ENCODE peak calls at places on chromosomes 1 and 21, in seven cellular contexts. One of them, this sample, is unnamed.

GRCh38 chr1:57163332-57163731 is 197.5 kb upstream of the C8B start:
- DNase-seq in ovary: no peak
- DNase-seq in naive thymus-derived CD4-positive, alpha-beta T cell: no peak
- DNase-seq in GM23338: no peak
- DNase-seq in dorsolateral prefrontal cortex: no peak
- DNase-seq in H9: no peak
- DNase-seq in brain microvascular endothelial cell: no peak
- DNase-seq in this sample: peak

GRCh38 chr1:156836041-156836654 is 19.5 kb upstream of the SH2D2A start:
- DNase-seq in brain microvascular endothelial cell: no peak
- DNase-seq in naive thymus-derived CD4-positive, alpha-beta T cell: no peak
- DNase-seq in GM23338: no peak
- DNase-seq in ovary: no peak
- DNase-seq in dorsolateral prefrontal cortex: no peak
- DNase-seq in H9: no peak
- DNase-seq in this sample: no peak

GRCh38 chr1:26028490-26028980 is 7.0 kb downstream of the EXTL1 start:
- DNase-seq in ovary: no peak
- DNase-seq in naive thymus-derived CD4-positive, alpha-beta T cell: no peak
- DNase-seq in dorsolateral prefrontal cortex: no peak
- DNase-seq in H9: no peak
- DNase-seq in GM23338: no peak
- DNase-seq in brain microvascular endothelial cell: no peak
- DNase-seq in this sample: no peak

GRCh38 chr1:90730247-90731022 is 13.3 kb upstream of the BARHL2 start:
- DNase-seq in H9: peak
- DNase-seq in ovary: no peak
- DNase-seq in dorsolateral prefrontal cortex: no peak
- DNase-seq in brain microvascular endothelial cell: no peak
- DNase-seq in naive thymus-derived CD4-positive, alpha-beta T cell: no peak
- DNase-seq in GM23338: peak
- DNase-seq in this sample: no peak

GRCh38 chr1:158830904-158831507 is at the start of gene MNDA:
- DNase-seq in ovary: no peak
- DNase-seq in GM23338: no peak
- DNase-seq in brain microvascular endothelial cell: no peak
- DNase-seq in naive thymus-derived CD4-positive, alpha-beta T cell: no peak
- DNase-seq in H9: no peak
- DNase-seq in dorsolateral prefrontal cortex: no peak
- DNase-seq in this sample: no peak

GRCh38 chr21:34147835-34148804 is 74.7 kb downstream of the MRPS6 start:
- DNase-seq in H9: no peak
- DNase-seq in GM23338: no peak
- DNase-seq in brain microvascular endothelial cell: peak
- DNase-seq in ovary: no peak
- DNase-seq in naive thymus-derived CD4-positive, alpha-beta T cell: no peak
- DNase-seq in dorsolateral prefrontal cortex: no peak
- DNase-seq in this sample: no peak

GRCh38 chr21:16302851-16303282 is 573.1 kb downstream of the USP25 start:
- DNase-seq in dorsolateral prefrontal cortex: no peak
- DNase-seq in ovary: peak
- DNase-seq in brain microvascular endothelial cell: peak
- DNase-seq in H9: no peak
- DNase-seq in GM23338: no peak
- DNase-seq in naive thymus-derived CD4-positive, alpha-beta T cell: no peak
- DNase-seq in this sample: peak

GRCh38 chr1:6464514-6464836 is 1.5 kb downstream of the TNFRSF25 start:
- DNase-seq in H9: no peak
- DNase-seq in ovary: no peak
- DNase-seq in GM23338: no peak
- DNase-seq in dorsolateral prefrontal cortex: peak
- DNase-seq in naive thymus-derived CD4-positive, alpha-beta T cell: no peak
- DNase-seq in brain microvascular endothelial cell: no peak
- DNase-seq in this sample: no peak

GRCh38 chr1:11623702-11624101 is 30.5 kb downstream of the FBXO2 start:
- DNase-seq in brain microvascular endothelial cell: no peak
- DNase-seq in GM23338: no peak
- DNase-seq in dorsolateral prefrontal cortex: no peak
- DNase-seq in H9: no peak
- DNase-seq in naive thymus-derived CD4-positive, alpha-beta T cell: no peak
- DNase-seq in ovary: no peak
- DNase-seq in this sample: no peak

GRCh38 chr21:34511154-34511553 is 856 bp downstream of the KCNE1 start:
- DNase-seq in dorsolateral prefrontal cortex: no peak
- DNase-seq in GM23338: no peak
- DNase-seq in H9: no peak
- DNase-seq in ovary: no peak
- DNase-seq in brain microvascular endothelial cell: no peak
- DNase-seq in naive thymus-derived CD4-positive, alpha-beta T cell: no peak
- DNase-seq in this sample: no peak

GRCh38 chr1:111505641-111506119 is 2.2 kb upstream of the ADORA3 start:
- DNase-seq in ovary: no peak
- DNase-seq in H9: no peak
- DNase-seq in GM23338: no peak
- DNase-seq in naive thymus-derived CD4-positive, alpha-beta T cell: no peak
- DNase-seq in brain microvascular endothelial cell: no peak
- DNase-seq in dorsolateral prefrontal cortex: no peak
- DNase-seq in this sample: no peak

GRCh38 chr1:53135735-53136114 is 6.7 kb downstream of the SLC1A7 start:
- DNase-seq in naive thymus-derived CD4-positive, alpha-beta T cell: no peak
- DNase-seq in brain microvascular endothelial cell: peak
- DNase-seq in GM23338: no peak
- DNase-seq in dorsolateral prefrontal cortex: no peak
- DNase-seq in ovary: no peak
- DNase-seq in H9: no peak
- DNase-seq in this sample: no peak

GRCh38 chr1:227315500-227316346 is 2.6 kb downstream of the CDC42BPA start:
- DNase-seq in ovary: peak
- DNase-seq in GM23338: peak
- DNase-seq in brain microvascular endothelial cell: peak
- DNase-seq in H9: no peak
- DNase-seq in dorsolateral prefrontal cortex: no peak
- DNase-seq in naive thymus-derived CD4-positive, alpha-beta T cell: no peak
- DNase-seq in this sample: no peak

GRCh38 chr1:240737761-240738265 is 125.9 kb upstream of the GREM2 start:
- DNase-seq in H9: no peak
- DNase-seq in naive thymus-derived CD4-positive, alpha-beta T cell: no peak
- DNase-seq in ovary: no peak
- DNase-seq in brain microvascular endothelial cell: no peak
- DNase-seq in dorsolateral prefrontal cortex: no peak
- DNase-seq in GM23338: no peak
- DNase-seq in this sample: no peak

GRCh38 chr1:53080041-53080440 is 18.0 kb downstream of the PODN start:
- DNase-seq in ovary: peak
- DNase-seq in brain microvascular endothelial cell: no peak
- DNase-seq in dorsolateral prefrontal cortex: no peak
- DNase-seq in GM23338: no peak
- DNase-seq in naive thymus-derived CD4-positive, alpha-beta T cell: no peak
- DNase-seq in H9: no peak
- DNase-seq in this sample: no peak

GRCh38 chr1:228852511-228853088 is 117.3 kb downstream of the RHOU start:
- DNase-seq in GM23338: no peak
- DNase-seq in H9: peak
- DNase-seq in dorsolateral prefrontal cortex: no peak
- DNase-seq in ovary: no peak
- DNase-seq in brain microvascular endothelial cell: no peak
- DNase-seq in naive thymus-derived CD4-positive, alpha-beta T cell: no peak
- DNase-seq in this sample: no peak

GRCh38 chr21:21345296-21345695 is 347.1 kb downstream of the NCAM2 start:
- DNase-seq in naive thymus-derived CD4-positive, alpha-beta T cell: no peak
- DNase-seq in ovary: no peak
- DNase-seq in GM23338: no peak
- DNase-seq in brain microvascular endothelial cell: no peak
- DNase-seq in dorsolateral prefrontal cortex: no peak
- DNase-seq in H9: no peak
- DNase-seq in this sample: no peak

GRCh38 chr1:112110031-112110430 is 120.6 kb upstream of the KCND3 start:
- DNase-seq in H9: no peak
- DNase-seq in GM23338: no peak
- DNase-seq in brain microvascular endothelial cell: no peak
- DNase-seq in dorsolateral prefrontal cortex: no peak
- DNase-seq in ovary: no peak
- DNase-seq in naive thymus-derived CD4-positive, alpha-beta T cell: no peak
- DNase-seq in this sample: no peak

GRCh38 chr1:22114083-22115012 is 28.5 kb downstream of the WNT4 start:
- DNase-seq in brain microvascular endothelial cell: peak
- DNase-seq in naive thymus-derived CD4-positive, alpha-beta T cell: no peak
- DNase-seq in dorsolateral prefrontal cortex: peak
- DNase-seq in ovary: peak
- DNase-seq in GM23338: no peak
- DNase-seq in H9: peak
- DNase-seq in this sample: no peak

DNA sequence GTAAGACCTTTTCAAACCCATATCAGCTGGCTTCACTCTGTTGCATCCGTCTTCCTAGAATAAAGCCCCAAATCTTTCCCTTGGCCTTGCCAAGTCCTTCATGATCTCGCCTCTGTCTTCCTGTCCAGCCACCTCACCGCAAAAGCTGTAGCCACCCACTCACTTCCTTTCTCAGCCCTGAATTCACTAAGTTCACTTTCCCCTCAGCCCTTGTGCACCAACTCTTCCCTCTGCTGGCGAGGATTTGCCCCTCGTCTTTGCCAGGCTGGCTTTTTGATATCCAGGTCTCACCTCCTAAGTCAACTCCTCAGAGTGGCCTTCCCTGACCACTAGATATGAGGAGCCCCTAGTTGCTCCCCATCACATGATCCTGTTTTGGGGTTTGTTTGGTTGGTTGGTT is 3.9 kb upstream of the COL16A1 start:
- DNase-seq in ovary: no peak
- DNase-seq in dorsolateral prefrontal cortex: no peak
- DNase-seq in H9: no peak
- DNase-seq in naive thymus-derived CD4-positive, alpha-beta T cell: no peak
- DNase-seq in GM23338: peak
- DNase-seq in brain microvascular endothelial cell: peak
- DNase-seq in this sample: no peak
- H3K27ac ChIP-seq in ovary: no peak
- H3K27ac ChIP-seq in dorsolateral prefrontal cortex: no peak
- H3K27ac ChIP-seq in H9: no peak
- H3K27ac ChIP-seq in naive thymus-derived CD4-positive, alpha-beta T cell: no peak
- H3K27ac ChIP-seq in GM23338: no peak
- H3K27ac ChIP-seq in brain microvascular endothelial cell: peak
- H3K27ac ChIP-seq in this sample: no peak

GRCh38 chr1:191508239-191508638 is 650.0 kb upstream of the RGS18 start:
- DNase-seq in H9: no peak
- DNase-seq in GM23338: no peak
- DNase-seq in dorsolateral prefrontal cortex: no peak
- DNase-seq in ovary: no peak
- DNase-seq in brain microvascular endothelial cell: no peak
- DNase-seq in naive thymus-derived CD4-positive, alpha-beta T cell: no peak
- DNase-seq in this sample: no peak
- H3K27ac ChIP-seq in H9: no peak
- H3K27ac ChIP-seq in GM23338: no peak
- H3K27ac ChIP-seq in dorsolateral prefrontal cortex: no peak
- H3K27ac ChIP-seq in ovary: no peak
- H3K27ac ChIP-seq in brain microvascular endothelial cell: no peak
- H3K27ac ChIP-seq in naive thymus-derived CD4-positive, alpha-beta T cell: no peak
- H3K27ac ChIP-seq in this sample: no peak

DNA sequence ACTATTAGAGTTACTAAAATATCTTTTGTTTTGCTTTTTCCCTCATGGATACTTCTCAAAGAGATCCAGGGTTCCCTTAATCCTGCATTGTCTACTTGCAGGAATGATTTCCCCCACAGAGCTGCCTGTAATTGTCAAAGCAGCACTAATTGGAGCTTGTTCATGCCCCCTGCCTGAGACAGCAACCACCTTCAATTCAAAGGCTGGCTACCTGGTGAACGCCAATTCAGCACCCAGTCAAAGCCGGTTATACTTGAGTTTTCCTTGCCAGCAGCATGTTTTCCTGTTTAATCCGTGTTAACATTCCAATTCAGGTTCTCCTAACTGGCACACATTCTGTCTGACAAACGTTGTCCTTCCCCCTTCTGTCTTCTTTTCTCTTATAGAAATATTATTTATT is 382.9 kb downstream of the NTNG1 start:
- DNase-seq in H9: no peak
- DNase-seq in dorsolateral prefrontal cortex: no peak
- DNase-seq in GM23338: no peak
- DNase-seq in ovary: no peak
- DNase-seq in brain microvascular endothelial cell: no peak
- DNase-seq in naive thymus-derived CD4-positive, alpha-beta T cell: no peak
- DNase-seq in this sample: no peak
- H3K27ac ChIP-seq in H9: no peak
- H3K27ac ChIP-seq in dorsolateral prefrontal cortex: no peak
- H3K27ac ChIP-seq in GM23338: no peak
- H3K27ac ChIP-seq in ovary: no peak
- H3K27ac ChIP-seq in brain microvascular endothelial cell: no peak
- H3K27ac ChIP-seq in naive thymus-derived CD4-positive, alpha-beta T cell: no peak
- H3K27ac ChIP-seq in this sample: no peak

GRCh38 chr1:162946701-162947100 is 85.7 kb upstream of the CCDC190 start:
- DNase-seq in naive thymus-derived CD4-positive, alpha-beta T cell: no peak
- DNase-seq in dorsolateral prefrontal cortex: no peak
- DNase-seq in ovary: no peak
- DNase-seq in brain microvascular endothelial cell: no peak
- DNase-seq in GM23338: no peak
- DNase-seq in H9: no peak
- DNase-seq in this sample: no peak

GRCh38 chr1:162943627-162944026 is 82.7 kb upstream of the CCDC190 start:
- DNase-seq in dorsolateral prefrontal cortex: no peak
- DNase-seq in H9: no peak
- DNase-seq in GM23338: no peak
- DNase-seq in naive thymus-derived CD4-positive, alpha-beta T cell: no peak
- DNase-seq in brain microvascular endothelial cell: no peak
- DNase-seq in ovary: no peak
- DNase-seq in this sample: no peak

GRCh38 chr1:162944974-162945639 is 84.1 kb upstream of the CCDC190 start:
- DNase-seq in ovary: no peak
- DNase-seq in GM23338: no peak
- DNase-seq in dorsolateral prefrontal cortex: no peak
- DNase-seq in naive thymus-derived CD4-positive, alpha-beta T cell: no peak
- DNase-seq in brain microvascular endothelial cell: no peak
- DNase-seq in H9: no peak
- DNase-seq in this sample: no peak

GRCh38 chr1:162941024-162941423 is 80.0 kb upstream of the CCDC190 start:
- DNase-seq in dorsolateral prefrontal cortex: no peak
- DNase-seq in naive thymus-derived CD4-positive, alpha-beta T cell: no peak
- DNase-seq in ovary: no peak
- DNase-seq in GM23338: no peak
- DNase-seq in brain microvascular endothelial cell: no peak
- DNase-seq in H9: no peak
- DNase-seq in this sample: no peak

DNA sequence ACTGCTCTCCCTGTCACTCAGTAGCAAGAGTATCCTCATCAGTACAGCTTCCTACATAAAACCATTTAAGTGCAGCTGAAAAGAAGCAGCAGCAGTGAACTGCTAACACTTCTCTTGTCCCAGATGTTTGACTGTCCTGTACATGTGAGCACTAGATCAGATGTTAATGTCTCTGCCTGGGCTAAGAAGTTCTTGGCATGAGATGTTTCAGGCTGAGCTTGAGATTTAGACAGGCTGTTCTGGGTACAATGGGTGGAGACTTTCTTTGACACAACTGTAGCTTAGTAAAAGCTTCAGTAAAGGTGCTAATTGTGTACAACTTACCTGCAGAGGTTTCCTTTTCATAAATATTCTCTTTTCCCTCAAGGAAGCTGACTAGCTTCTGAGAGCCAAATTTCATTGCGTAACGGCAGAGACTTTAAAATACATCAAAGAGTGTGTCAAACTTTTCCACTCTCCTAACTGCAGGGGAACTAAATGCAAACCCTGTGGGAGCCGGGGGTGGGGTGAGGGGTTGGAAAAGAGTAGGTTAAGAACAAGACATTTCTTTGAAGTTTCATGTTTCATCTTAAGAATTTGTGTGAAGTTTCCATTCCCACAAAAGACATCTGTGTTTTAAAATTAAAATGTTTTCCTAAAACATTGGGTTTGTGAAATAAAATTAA is 82.1 kb upstream of the CCDC190 start:
- DNase-seq in ovary: no peak
- DNase-seq in dorsolateral prefrontal cortex: no peak
- DNase-seq in GM23338: no peak
- DNase-seq in brain microvascular endothelial cell: no peak
- DNase-seq in H9: no peak
- DNase-seq in naive thymus-derived CD4-positive, alpha-beta T cell: no peak
- DNase-seq in this sample: peak
- H3K27ac ChIP-seq in ovary: no peak
- H3K27ac ChIP-seq in dorsolateral prefrontal cortex: no peak
- H3K27ac ChIP-seq in GM23338: no peak
- H3K27ac ChIP-seq in brain microvascular endothelial cell: no peak
- H3K27ac ChIP-seq in H9: no peak
- H3K27ac ChIP-seq in naive thymus-derived CD4-positive, alpha-beta T cell: no peak
- H3K27ac ChIP-seq in this sample: peak

This sample was measured in caudate nucleus.